ENCODE peak calls at places on chromosome 16, in four cellular contexts. K is IMR-90, W is suprapubic skin, L is breast epithelium. N is an unnamed sample.

GRCh38 chr16:54290203-54291106 is 3.9 kb upstream of the IRX3 start:
- DNase-seq in K (no peak), W (no peak), L (no peak), N (no peak)

GRCh38 chr16:2952679-2953078 is 11.4 kb upstream of the KREMEN2 start:
- DNase-seq in L (no peak), K (no peak), W (no peak), N (no peak)

GRCh38 chr16:30670072-30670824 is 12.0 kb downstream of the FBRS start:
- DNase-seq in W (no peak), L (no peak), K (no peak), N (no peak)

GRCh38 chr16:74577882-74578366 is 29.0 kb downstream of the GLG1 start:
- DNase-seq in K (peak), L (no peak), W (no peak), N (peak)

GRCh38 chr16:84806890-84807258 is 12.9 kb upstream of the CRISPLD2 start:
- DNase-seq in L (no peak), K (no peak), W (no peak), N (no peak)

GRCh38 chr16:19400709-19401108 is 17.0 kb upstream of the TMC5 start:
- DNase-seq in W (no peak), K (no peak), L (no peak), N (no peak)

GRCh38 chr16:29808219-29808900 is 2.0 kb downstream of the MAZ start:
- DNase-seq in L (no peak), K (no peak), W (no peak), N (no peak)

GRCh38 chr16:55453909-55454308 is 25.1 kb upstream of the MMP2 start:
- DNase-seq in K (no peak), W (no peak), L (no peak), N (no peak)

GRCh38 chr16:19330801-19331484 is 45.4 kb downstream of the CLEC19A start:
- DNase-seq in L (peak), W (no peak), K (peak), N (peak)

GRCh38 chr16:67169642-67170167 is 633 bp upstream of the NOL3 start:
- DNase-seq in L (no peak), W (no peak), K (no peak), N (no peak)

GRCh38 chr16:78654929-78655328 is 555.5 kb downstream of the WWOX start:
- DNase-seq in L (no peak), W (no peak), K (no peak), N (no peak)

GRCh38 chr16:68517606-68518161 is 21.4 kb upstream of the ZFP90 start:
- DNase-seq in K (no peak), W (no peak), L (no peak), N (no peak)

GRCh38 chr16:28974007-28974436 is 556 bp upstream of the SPNS1 start:
- DNase-seq in L (peak), K (peak), W (no peak), N (peak)

GRCh38 chr16:57797526-57798266 is 4.6 kb downstream of the KIFC3 start:
- DNase-seq in K (no peak), W (no peak), L (peak), N (no peak)

GRCh38 chr16:20923876-20924275 is 23.3 kb downstream of the LYRM1 start:
- DNase-seq in W (peak), K (no peak), L (no peak), N (no peak)

GRCh38 chr16:78460428-78460827 is 361.0 kb downstream of the WWOX start:
- DNase-seq in L (no peak), K (no peak), W (no peak), N (no peak)

GRCh38 chr16:85785927-85786326 is 13.4 kb downstream of the EMC8 start:
- DNase-seq in K (peak), W (no peak), L (no peak), N (no peak)

GRCh38 chr16:31701734-31702133 is 171.9 kb upstream of the ZNF267 start:
- DNase-seq in L (no peak), W (no peak), K (no peak), N (no peak)

GRCh38 chr16:19143241-19143640 is 24.8 kb upstream of the SYT17 start:
- DNase-seq in W (no peak), K (no peak), L (peak), N (no peak)

GRCh38 chr16:27676807-27677206 is 126.9 kb downstream of the KATNIP start:
- DNase-seq in K (peak), L (no peak), W (no peak), N (peak)

GRCh38 chr16:27670071-27670825 is 120.3 kb downstream of the KATNIP start:
- DNase-seq in L (no peak), K (no peak), W (no peak), N (no peak)

GRCh38 chr16:27665881-27666280 is 115.9 kb downstream of the KATNIP start:
- DNase-seq in W (no peak), K (peak), L (no peak), N (peak)

GRCh38 chr16:27677300-27677699 is 127.4 kb downstream of the KATNIP start:
- DNase-seq in L (no peak), K (peak), W (no peak), N (peak)

DNA sequence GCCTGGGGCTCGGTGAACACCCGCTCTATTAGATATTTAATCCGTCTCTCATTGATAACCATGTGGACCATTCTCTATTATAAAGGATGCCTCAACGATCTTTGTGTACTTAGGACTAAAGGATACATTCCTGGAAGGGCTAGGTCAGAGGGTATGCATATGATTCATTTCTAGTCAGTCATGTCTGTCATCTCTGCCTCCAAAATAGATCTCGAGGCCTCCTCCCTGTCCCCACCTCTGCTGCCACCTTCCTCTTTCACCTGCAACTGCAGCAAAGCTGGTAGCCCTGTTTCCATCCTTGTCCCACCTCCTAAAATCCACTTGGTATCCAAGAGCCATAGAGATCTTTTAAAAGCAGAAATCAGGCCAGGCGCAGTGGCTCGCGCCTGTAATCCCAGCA is 121.5 kb downstream of the KATNIP start:
- DNase-seq in W (no peak), K (no peak), L (no peak), N (no peak)
- TF ChIP-seq CTCF in W (no peak), K (no peak), L (no peak), N (no peak)

GRCh38 chr16:76541062-76541461 is 263.9 kb downstream of the CNTNAP4 start:
- DNase-seq in L (no peak), K (no peak), W (no peak), N (no peak)
- TF ChIP-seq CTCF in L (no peak), K (no peak), W (no peak), N (no peak)

GRCh38 chr16:88831838-88832237 is 20.1 kb upstream of the APRT start:
- DNase-seq in L (no peak), K (no peak), W (no peak), N (no peak)
- TF ChIP-seq CTCF in L (no peak), K (no peak), W (no peak), N (no peak)

GRCh38 chr16:49824600-49824999 is 31.3 kb downstream of the ZNF423 start:
- DNase-seq in L (no peak), K (no peak), W (no peak), N (no peak)

GRCh38 chr16:49827806-49828428 is 28.0 kb downstream of the ZNF423 start:
- DNase-seq in L (no peak), K (no peak), W (no peak), N (peak)

GRCh38 chr16:49822649-49823370 is 33.1 kb downstream of the ZNF423 start:
- DNase-seq in W (no peak), K (no peak), L (no peak), N (no peak)

GRCh38 chr16:49826515-49826914 is 29.4 kb downstream of the ZNF423 start:
- DNase-seq in K (no peak), L (no peak), W (no peak), N (no peak)

DNA sequence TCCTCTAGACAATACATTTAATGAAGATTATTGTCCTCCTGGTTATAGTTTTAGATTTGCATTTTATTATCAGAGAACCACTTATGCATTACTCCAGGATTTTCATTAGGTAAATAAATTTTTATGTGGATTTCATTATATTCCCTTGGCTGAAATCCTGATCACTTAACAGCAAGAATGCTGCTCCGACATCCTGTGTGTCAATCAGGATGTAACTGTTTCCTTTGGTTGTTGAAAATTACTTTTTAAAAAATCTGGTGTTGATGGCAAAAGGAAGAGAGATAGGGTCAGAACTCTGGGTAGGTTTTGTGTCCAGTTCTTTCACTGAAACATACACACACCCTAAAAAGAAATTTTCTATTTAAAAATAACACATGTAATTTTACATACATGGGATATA is 30.9 kb downstream of the ZNF423 start:
- DNase-seq in L (no peak), W (no peak), K (no peak), N (no peak)
- TF ChIP-seq CTCF in L (no peak), W (no peak), K (no peak), N (no peak)

GRCh38 chr16:65807858-65808257 is 558.6 kb upstream of the CDH5 start:
- DNase-seq in L (no peak), W (no peak), K (no peak), N (no peak)

GRCh38 chr16:65808735-65809134 is 557.8 kb upstream of the CDH5 start:
- DNase-seq in L (no peak), K (no peak), W (no peak), N (no peak)

GRCh38 chr16:65809627-65810026 is 556.9 kb upstream of the CDH5 start:
- DNase-seq in K (no peak), W (no peak), L (no peak), N (no peak)
- TF ChIP-seq CTCF in K (no peak), W (no peak), L (no peak), N (no peak)